ENCODE peak calls at places on chromosomes 1 and 21, in eight cellular contexts. D is right lobe of liver; N is psoas muscle; Y is head of caudate nucleus; C is CD8-positive, alpha-beta memory T cell; Q is NCI-H146; R is CD8-positive, alpha-beta T cell; J is activated T-helper 1 cell treated with anti-CD3 and anti-CD28 coated beads, Interleukin-12 subunit alpha, Interleukin-12 subunit beta, Interleukin-2, Interleukin-4 antibody, amounts not matched to agents 30 ng/mL and 10 ng/mL and 1 ng/mL, durations not matched to agents 14 hours and 24 hours and 36 hours. S is an unnamed sample.

GRCh38 chr21:17003221-17003620 is 509.6 kb upstream of the CXADR start:
- DNase-seq in D (no peak), N (no peak), Y (no peak), C (no peak), Q (no peak), R (no peak), J (no peak), S (no peak)

GRCh38 chr1:216303690-216304089 is 119.6 kb downstream of the USH2A start:
- DNase-seq in D (no peak), N (no peak), Y (no peak), C (no peak), Q (no peak), R (no peak), J (no peak), S (no peak)

GRCh38 chr21:16124397-16125130 is 394.8 kb downstream of the USP25 start:
- DNase-seq in D (no peak), N (no peak), Y (no peak), C (no peak), Q (no peak), R (no peak), J (no peak), S (no peak)

GRCh38 chr1:75861831-75862230 is 65.1 kb downstream of the MSH4 start:
- DNase-seq in D (no peak), N (no peak), Y (no peak), C (no peak), Q (peak; percentile 3), R (no peak), J (no peak), S (no peak)

GRCh38 chr1:16218014-16218673 is 5.7 kb upstream of the ARHGEF19 start:
- DNase-seq in D (no peak), N (no peak), Y (no peak), C (no peak), Q (no peak), R (no peak), J (no peak), S (no peak)

GRCh38 chr1:183590225-183591191 is at the start of gene NCF2:
- DNase-seq in D (peak; percentile 52), N (no peak), Y (no peak), C (no peak), Q (no peak), R (no peak), J (peak; percentile 68), S (no peak)

GRCh38 chr1:43831866-43832654 is 101.5 kb upstream of the ARTN start:
- DNase-seq in D (no peak), N (no peak), Y (no peak), C (no peak), Q (no peak), R (no peak), J (no peak), S (no peak)

GRCh38 chr21:33396966-33397365 is 6.2 kb upstream of the IFNGR2 start:
- DNase-seq in D (no peak), N (no peak), Y (no peak), C (no peak), Q (no peak), R (no peak), J (no peak), S (no peak)

GRCh38 chr1:14027099-14027498 is 327.1 kb downstream of the PRDM2 start:
- DNase-seq in D (no peak), N (no peak), Y (peak; percentile 43), C (no peak), Q (peak; percentile 71), R (no peak), J (no peak), S (no peak)

GRCh38 chr1:54663723-54664122 is 22.1 kb downstream of the MROH7 start:
- DNase-seq in D (no peak), N (no peak), Y (no peak), C (no peak), Q (no peak), R (no peak), J (no peak), S (no peak)

GRCh38 chr1:24870551-24871195 is 59.4 kb downstream of the RUNX3 start:
- DNase-seq in D (no peak), N (no peak), Y (no peak), C (no peak), Q (no peak), R (no peak), J (no peak), S (no peak)

GRCh38 chr1:235875236-235875635 is 8.5 kb upstream of the LYST start:
- DNase-seq in D (no peak), N (no peak), Y (no peak), C (no peak), Q (no peak), R (no peak), J (no peak), S (no peak)

GRCh38 chr1:15427280-15427666 is 11.0 kb upstream of the CTRC start:
- DNase-seq in D (no peak), N (no peak), Y (no peak), C (no peak), Q (no peak), R (no peak), J (no peak), S (no peak)

GRCh38 chr1:26853156-26853555 is 9.8 kb upstream of the SFN start:
- DNase-seq in D (peak; percentile 90), N (peak; percentile 87), Y (peak; percentile 93), C (peak; percentile 65), Q (peak; percentile 52), R (peak; percentile 58), J (peak; percentile 53), S (peak; percentile 88)

GRCh38 chr1:206484901-206485300 is 14.6 kb downstream of the IKBKE start:
- DNase-seq in D (no peak), N (no peak), Y (no peak), C (no peak), Q (no peak), R (no peak), J (no peak), S (no peak)

GRCh38 chr21:44557491-44558328 is 885 bp downstream of the KRTAP10-3 start:
- DNase-seq in D (no peak), N (no peak), Y (no peak), C (no peak), Q (no peak), R (no peak), J (no peak), S (no peak)

GRCh38 chr1:22208973-22209378 is 66.1 kb upstream of the WNT4 start:
- DNase-seq in D (no peak), N (no peak), Y (no peak), C (no peak), Q (no peak), R (no peak), J (no peak), S (no peak)

GRCh38 chr1:245999697-246000637 is 507.1 kb downstream of the SMYD3 start:
- DNase-seq in D (no peak), N (no peak), Y (no peak), C (no peak), Q (no peak), R (no peak), J (no peak), S (no peak)